ENCODE peak calls at places on chromosomes 2 and 18, in nine cellular contexts. B is right lobe of liver, M is A673, E is RWPE2, V is progenitor cell of endocrine pancreas, Q is AG10803, C is tibial artery, T is heart left ventricle, X is breast epithelium. D is an unnamed sample.

GRCh38 chr2:236959876-236960275 is 125.8 kb upstream of the COPS8 start:
- DNase-seq in B (peak), M (no peak), E (no peak), V (no peak), Q (peak), C (peak), T (no peak), X (no peak), D (no peak)

GRCh38 chr2:156492979-156493378 is 56.8 kb downstream of the GPD2 start:
- DNase-seq in B (no peak), M (no peak), E (no peak), V (no peak), Q (no peak), C (no peak), T (no peak), X (no peak), D (no peak)

GRCh38 chr2:235008584-235009044 is 56.8 kb downstream of the SH3BP4 start:
- DNase-seq in B (peak), M (no peak), E (no peak), V (peak), Q (no peak), C (no peak), T (no peak), X (no peak), D (no peak)

GRCh38 chr2:241198381-241199282 is 10.2 kb downstream of the ANO7 start:
- DNase-seq in B (no peak), M (no peak), E (no peak), V (no peak), Q (no peak), C (no peak), T (no peak), X (no peak), D (no peak)

GRCh38 chr2:85779641-85780315 is 26.0 kb downstream of the ATOH8 start:
- DNase-seq in B (peak), M (no peak), E (peak), V (no peak), Q (peak), C (no peak), T (no peak), X (no peak), D (no peak)

GRCh38 chr2:12192762-12193161 is 446.3 kb downstream of the LPIN1 start:
- DNase-seq in B (no peak), M (peak), E (no peak), V (no peak), Q (no peak), C (no peak), T (peak), X (no peak), D (no peak)

GRCh38 chr2:44759823-44760222 is 181.7 kb upstream of the SIX3 start:
- DNase-seq in B (no peak), M (no peak), E (no peak), V (no peak), Q (no peak), C (no peak), T (no peak), X (no peak), D (no peak)

GRCh38 chr18:13520306-13520705 is 206.1 kb downstream of the FAM210A start:
- DNase-seq in B (no peak), M (no peak), E (no peak), V (no peak), Q (no peak), C (peak), T (no peak), X (no peak), D (no peak)

GRCh38 chr2:120374821-120375220 is 28.9 kb downstream of the INHBB start:
- DNase-seq in B (no peak), M (no peak), E (no peak), V (no peak), Q (no peak), C (no peak), T (no peak), X (no peak), D (no peak)

GRCh38 chr2:2562867-2563266 is 231.8 kb upstream of the MYT1L start:
- DNase-seq in B (no peak), M (no peak), E (no peak), V (no peak), Q (no peak), C (no peak), T (no peak), X (no peak), D (no peak)

GRCh38 chr2:113175101-113175628 is 1.4 kb downstream of the PSD4 start:
- DNase-seq in B (no peak), M (no peak), E (no peak), V (no peak), Q (no peak), C (peak), T (no peak), X (no peak), D (peak)

GRCh38 chr18:77071711-77072292 is 60.8 kb downstream of the MBP start:
- DNase-seq in B (no peak), M (no peak), E (no peak), V (no peak), Q (peak), C (no peak), T (peak), X (no peak), D (peak)

GRCh38 chr2:207533609-207534008 is 3.8 kb downstream of the CREB1 start:
- DNase-seq in B (no peak), M (no peak), E (no peak), V (no peak), Q (no peak), C (no peak), T (no peak), X (no peak), D (no peak)

GRCh38 chr2:26820932-26821331 is 27.0 kb upstream of the DPYSL5 start:
- DNase-seq in B (no peak), M (no peak), E (no peak), V (no peak), Q (no peak), C (no peak), T (no peak), X (no peak), D (no peak)
- TF ChIP-seq CTCF in B (no peak), M (no peak), E (no peak), V (no peak), Q (no peak), C (no peak), T (no peak), X (no peak), D (no peak)

GRCh38 chr2:201451330-201452057 is at the start of the genes STRADB and TRAK2:
- DNase-seq in B (peak), M (peak), E (peak), V (peak), Q (peak), C (peak), T (peak), X (peak), D (peak)
- TF ChIP-seq CTCF in B (peak), M (peak), E (peak), V (peak), Q (peak), C (peak), T (peak), X (peak), D (peak)

GRCh38 chr18:40413160-40413559 is 1541.9 kb upstream of the PIK3C3 start:
- DNase-seq in B (no peak), M (peak), E (no peak), V (no peak), Q (peak), C (no peak), T (no peak), X (no peak), D (no peak)

GRCh38 chr18:40414155-40414754 is 1540.8 kb upstream of the PIK3C3 start:
- DNase-seq in B (no peak), M (no peak), E (no peak), V (no peak), Q (peak), C (no peak), T (no peak), X (no peak), D (no peak)

GRCh38 chr18:40415224-40415791 is 1539.7 kb upstream of the PIK3C3 start:
- DNase-seq in B (no peak), M (no peak), E (no peak), V (no peak), Q (no peak), C (no peak), T (no peak), X (no peak), D (no peak)

GRCh38 chr18:40417501-40417900 is 1537.5 kb upstream of the PIK3C3 start:
- DNase-seq in B (no peak), M (no peak), E (no peak), V (no peak), Q (no peak), C (no peak), T (no peak), X (no peak), D (no peak)

DNA sequence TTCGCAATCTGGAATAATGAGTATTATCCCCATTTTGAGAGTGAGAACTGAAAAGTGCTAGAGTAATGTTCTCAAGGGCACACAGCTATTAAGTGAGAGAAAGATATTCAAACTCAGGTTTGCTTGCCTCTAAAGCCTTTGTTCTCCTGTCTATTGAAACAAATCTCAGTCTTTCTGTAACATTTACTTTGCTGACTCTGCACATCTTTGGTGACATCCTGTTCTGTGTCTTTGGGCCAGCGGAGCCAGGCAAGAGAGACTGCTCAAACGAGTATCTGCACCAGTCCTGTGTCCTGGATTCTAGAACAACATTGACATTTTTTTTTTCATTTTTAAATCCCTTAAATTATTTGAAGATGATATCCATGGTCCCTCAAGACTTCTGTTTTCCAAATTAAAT is 1539.2 kb upstream of the PIK3C3 start:
- DNase-seq in B (no peak), M (no peak), E (no peak), V (no peak), Q (no peak), C (no peak), T (no peak), X (no peak), D (no peak)
- TF ChIP-seq CTCF in B (no peak), M (no peak), E (no peak), V (no peak), Q (no peak), C (no peak), T (no peak), X (no peak), D (no peak)

DNA sequence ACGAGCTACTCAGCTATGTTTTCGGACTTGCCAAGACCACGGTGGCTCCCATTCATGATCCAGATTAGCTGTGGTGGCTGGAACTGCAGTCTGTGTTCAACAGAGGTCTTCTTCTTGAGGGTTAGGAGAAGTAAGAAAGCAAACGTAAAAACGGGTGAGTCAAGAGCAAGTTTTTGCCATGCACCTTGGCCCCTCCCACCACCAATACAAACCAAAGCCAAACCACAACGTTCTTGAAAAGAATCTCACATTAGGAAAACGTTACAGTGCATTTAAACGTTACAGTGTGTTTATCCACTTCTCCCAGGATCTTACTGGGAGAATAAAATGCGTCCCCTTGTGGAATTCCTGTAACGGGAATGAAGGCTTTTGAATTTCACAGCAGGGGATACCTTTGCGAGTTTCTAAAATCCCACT is 725 bp downstream of the FBXO48 start:
- DNase-seq in B (no peak), M (no peak), E (no peak), V (no peak), Q (peak), C (no peak), T (peak), X (no peak), D (peak)
- TF ChIP-seq CTCF in B (no peak), M (peak), E (peak), V (no peak), Q (no peak), C (peak), T (no peak), X (no peak), D (no peak)

DNA sequence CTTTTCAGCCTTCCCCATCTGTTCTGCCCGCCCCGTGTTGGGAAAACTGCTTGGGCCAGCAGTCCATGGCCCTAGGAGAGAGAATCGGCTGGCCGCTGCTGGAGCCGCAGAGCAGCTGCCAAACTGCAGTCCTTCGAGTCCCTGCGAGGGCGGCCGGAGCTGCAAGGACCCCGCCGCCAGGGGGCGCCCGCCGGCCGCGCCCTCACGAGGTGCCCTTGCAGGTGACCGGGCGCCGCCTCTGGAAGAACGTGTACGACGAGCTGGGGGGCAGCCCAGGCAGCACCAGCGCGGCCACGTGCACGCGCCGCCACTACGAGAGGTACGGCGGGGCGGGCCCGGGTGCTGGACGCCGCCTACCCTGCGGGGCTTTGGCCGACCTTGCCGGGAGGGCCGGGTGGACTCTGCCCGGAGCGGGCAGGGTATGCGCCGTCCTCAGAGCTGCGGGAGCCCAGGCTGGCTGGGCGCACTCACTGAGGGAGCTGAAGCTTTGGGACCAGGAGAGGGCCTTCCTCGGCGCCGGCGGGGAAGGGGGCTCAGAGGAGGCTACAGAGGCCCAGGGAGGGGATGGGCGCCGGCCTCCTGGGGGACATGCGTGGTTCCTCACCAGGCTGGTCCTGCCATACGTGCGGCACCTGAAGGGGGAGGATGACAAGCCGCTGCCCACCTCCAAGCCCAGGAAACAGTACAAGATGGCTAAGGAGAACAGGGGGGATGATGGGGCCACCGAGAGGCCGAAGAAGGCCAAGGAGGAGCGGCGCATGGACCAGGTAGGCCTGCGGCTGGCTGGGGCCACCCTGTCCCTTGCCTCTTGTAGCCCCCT is 13.6 kb downstream of the ARID5A start:
- DNase-seq in B (peak), M (no peak), E (no peak), V (no peak), Q (no peak), C (peak), T (no peak), X (no peak), D (no peak)
- TF ChIP-seq CTCF in B (peak), M (no peak), E (peak), V (peak), Q (no peak), C (no peak), T (peak), X (no peak), D (no peak)

GRCh38 chr2:52034706-52035105 is 1002.8 kb upstream of the NRXN1 start:
- DNase-seq in B (no peak), M (no peak), E (no peak), V (no peak), Q (no peak), C (no peak), T (no peak), X (no peak), D (no peak)
- TF ChIP-seq CTCF in B (no peak), M (peak), E (no peak), V (no peak), Q (no peak), C (no peak), T (no peak), X (no peak), D (no peak)

GRCh38 chr2:187296869-187297268 is 151.2 kb downstream of the CALCRL start:
- DNase-seq in B (no peak), M (no peak), E (no peak), V (no peak), Q (no peak), C (no peak), T (no peak), X (no peak), D (no peak)

GRCh38 chr2:187302146-187302545 is 145.9 kb downstream of the CALCRL start:
- DNase-seq in B (no peak), M (peak), E (no peak), V (no peak), Q (peak), C (no peak), T (no peak), X (no peak), D (no peak)

GRCh38 chr2:187297806-187298205 is 150.2 kb downstream of the CALCRL start:
- DNase-seq in B (no peak), M (no peak), E (no peak), V (no peak), Q (no peak), C (no peak), T (no peak), X (no peak), D (no peak)

GRCh38 chr2:187302619-187303018 is 145.4 kb downstream of the CALCRL start:
- DNase-seq in B (no peak), M (peak), E (no peak), V (no peak), Q (peak), C (no peak), T (no peak), X (no peak), D (no peak)

GRCh38 chr2:187299122-187299906 is 148.7 kb downstream of the CALCRL start:
- DNase-seq in B (no peak), M (peak), E (no peak), V (no peak), Q (peak), C (no peak), T (no peak), X (no peak), D (no peak)
- TF ChIP-seq CTCF in B (no peak), M (peak), E (peak), V (no peak), Q (peak), C (peak), T (peak), X (no peak), D (no peak)

GRCh38 chr2:170770304-170771048 is at the start of gene ERICH2:
- DNase-seq in B (peak), M (peak), E (peak), V (peak), Q (peak), C (peak), T (peak), X (peak), D (peak)
- TF ChIP-seq CTCF in B (no peak), M (no peak), E (no peak), V (peak), Q (peak), C (no peak), T (peak), X (no peak), D (peak)

DNA sequence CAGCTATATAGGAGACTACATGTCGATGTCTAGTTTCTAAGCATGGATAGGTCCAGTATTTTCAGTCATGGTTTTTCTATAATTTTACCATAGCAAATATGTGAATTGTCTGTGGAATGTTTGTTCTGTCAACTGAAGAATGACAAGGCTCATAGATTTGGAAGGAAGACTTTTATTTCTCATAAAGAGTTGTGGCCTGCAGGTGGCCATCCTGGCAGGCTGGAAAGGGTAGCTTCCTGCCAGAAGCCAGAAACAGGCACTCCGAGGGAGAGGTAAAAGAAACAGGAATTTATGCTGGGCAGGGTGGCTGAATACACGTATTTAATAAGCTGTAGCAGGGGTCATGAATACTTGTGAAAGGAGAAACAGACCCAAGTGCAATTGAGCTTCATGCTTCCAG is 182.1 kb downstream of the PARD3B start:
- DNase-seq in B (no peak), M (no peak), E (no peak), V (no peak), Q (no peak), C (no peak), T (no peak), X (no peak), D (no peak)
- TF ChIP-seq CTCF in B (no peak), M (no peak), E (no peak), V (no peak), Q (no peak), C (no peak), T (no peak), X (no peak), D (no peak)

DNA sequence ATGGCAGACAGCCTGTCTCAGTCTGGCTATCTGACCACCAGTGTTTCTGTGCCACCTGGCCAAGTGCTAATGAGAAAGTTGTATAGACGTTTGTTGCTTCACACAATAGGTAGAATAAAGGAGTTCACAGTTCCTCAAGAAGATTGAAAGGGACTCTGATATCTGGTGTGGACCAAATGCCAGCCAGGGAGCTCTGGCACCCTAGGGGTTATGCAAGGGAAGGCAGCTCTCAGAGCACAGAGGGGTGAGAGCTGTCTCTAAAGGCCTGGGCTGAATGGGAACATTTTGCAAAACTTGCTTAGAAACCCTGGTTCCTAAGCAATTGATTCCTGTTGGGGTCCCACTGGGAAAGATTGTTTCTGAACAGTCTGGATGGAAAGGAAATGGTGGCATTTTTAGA is 553.8 kb downstream of the EPHA4 start:
- DNase-seq in B (no peak), M (no peak), E (no peak), V (no peak), Q (no peak), C (no peak), T (no peak), X (no peak), D (no peak)
- TF ChIP-seq CTCF in B (no peak), M (no peak), E (no peak), V (peak), Q (no peak), C (no peak), T (no peak), X (no peak), D (no peak)

D was measured in activated CD8-positive, alpha-beta T cell treated with anti-CD3 and anti-CD28 coated beads for 36 hours.